ENCODE peak calls at places on chromosomes 1 and 21, in eight cellular contexts. S is prostate gland, O is PC-3, Q is IMR-90, E is stomach, V is uterus, U is heart right ventricle, H is right atrium auricular region. P is an unnamed sample.

GRCh38 chr1:106876384-106876783 is 180.1 kb upstream of the PRMT6 start:
- DNase-seq in O (no peak), E (no peak), H (no peak), S (no peak), Q (no peak), V (no peak), U (no peak), P (no peak)

GRCh38 chr1:93623875-93624274 is 57.8 kb downstream of the BCAR3 start:
- DNase-seq in O (peak; percentile 67), E (no peak), S (no peak), U (no peak), V (no peak), H (no peak), Q (peak; percentile 77), P (peak; percentile 78)

GRCh38 chr21:41958886-41959563 is 5.2 kb upstream of the C2CD2 start:
- DNase-seq in O (peak; percentile 94), E (no peak), S (no peak), H (no peak), Q (no peak), V (no peak), U (no peak), P (peak; percentile 88)

GRCh38 chr1:85572574-85572973 is 8.0 kb upstream of the CCN1 start:
- DNase-seq in Q (no peak), H (no peak), U (no peak), V (no peak), E (no peak), O (no peak), S (no peak), P (no peak)

GRCh38 chr21:23853796-23854379 is 1753.4 kb downstream of the MRPL39 start:
- DNase-seq in O (peak; percentile 63), E (no peak), U (no peak), S (no peak), H (no peak), Q (peak; percentile 31), V (no peak), P (no peak)

GRCh38 chr21:32364387-32364786 is 28.4 kb downstream of the URB1 start:
- DNase-seq in U (peak; percentile 37), H (no peak), Q (no peak), V (no peak), O (no peak), S (peak; percentile 70), E (peak; percentile 48), P (no peak)

GRCh38 chr1:151277249-151277648 is 4.8 kb upstream of the ZNF687 start:
- DNase-seq in V (no peak), O (no peak), E (no peak), Q (no peak), S (no peak), H (no peak), U (no peak), P (peak; percentile 12)

GRCh38 chr1:34060901-34061415 is 104.1 kb downstream of the CSMD2 start:
- DNase-seq in V (no peak), O (no peak), H (no peak), S (no peak), U (no peak), Q (no peak), E (no peak), P (no peak)

GRCh38 chr21:41147979-41148355 is 20.0 kb upstream of the BACE2 start:
- DNase-seq in H (no peak), O (no peak), U (no peak), S (no peak), E (no peak), V (no peak), Q (no peak), P (no peak)

GRCh38 chr1:217747156-217747769 is 116.1 kb downstream of the SPATA17 start:
- DNase-seq in Q (peak; percentile 41), U (no peak), E (no peak), V (no peak), O (peak; percentile 75), H (no peak), S (no peak), P (no peak)

GRCh38 chr1:38037481-38037939 is 9.1 kb downstream of the POU3F1 start:
- DNase-seq in E (no peak), O (peak; percentile 44), V (no peak), Q (no peak), S (no peak), U (no peak), H (no peak), P (no peak)

GRCh38 chr1:205568135-205568468 is 63.6 kb downstream of the CDK18 start:
- DNase-seq in H (no peak), U (no peak), Q (no peak), E (peak; percentile 26), S (no peak), O (no peak), V (no peak), P (no peak)
- H3K27me3 ChIP-seq in H (peaks cover 9% of the 10 kb centered on the region), U (peaks cover 76% of the 10 kb centered on the region), Q (peaks cover 80% of the 10 kb centered on the region), E (peaks cover 24% of the 10 kb centered on the region), S (no peaks in the 10 kb centered on the region), O (peaks cover 10% of the 10 kb centered on the region), V (no peaks in the 10 kb centered on the region), P (peaks cover 88% of the 10 kb centered on the region)

GRCh38 chr1:116489231-116489697 is 81.6 kb downstream of the CD58 start:
- DNase-seq in Q (peak; percentile 32), H (no peak), V (no peak), O (peak; percentile 95), U (no peak), E (peak; percentile 46), S (peak; percentile 84), P (peak; percentile 52)
- TF ChIP-seq CTCF in Q (no peak), H (no peak), V (no peak), O (no peak), U (no peak), E (no peak), S (no peak), P (no peak)

GRCh38 chr1:14940285-14940890 is 213.2 kb upstream of the TMEM51 start:
- DNase-seq in E (no peak), H (no peak), V (no peak), S (no peak), U (no peak), Q (no peak), O (no peak), P (no peak)
- H3K4me1 ChIP-seq in E (peaks cover 8% of the 10 kb centered on the region), H (peaks cover 6% of the 10 kb centered on the region), V (no peaks in the 10 kb centered on the region), S (peaks cover 12% of the 10 kb centered on the region), U (peaks cover 40% of the 10 kb centered on the region), Q (peaks cover 40% of the 10 kb centered on the region), O (no peaks in the 10 kb centered on the region), P (no peaks in the 10 kb centered on the region)

DNA sequence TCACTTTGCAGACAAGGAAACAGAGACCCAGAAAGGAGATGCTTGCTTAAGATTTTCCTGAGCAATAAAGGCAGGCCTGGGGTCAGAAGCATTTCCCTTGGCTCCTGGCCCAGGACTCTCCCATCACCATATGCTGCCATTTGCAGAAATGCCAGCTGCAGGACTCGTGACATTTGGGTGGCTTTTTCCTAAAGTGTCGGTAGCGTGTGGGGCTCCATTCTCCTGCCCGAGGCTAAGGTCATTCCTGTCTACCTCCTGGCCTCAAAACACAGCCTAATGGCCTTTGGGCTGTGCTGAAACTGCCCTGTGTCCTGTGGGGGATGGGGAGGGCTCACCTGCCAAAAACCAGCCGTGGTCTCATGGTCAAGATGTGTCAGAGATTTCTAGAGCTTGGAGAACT is 216.1 kb upstream of the EDN2 start:
- DNase-seq in E (no peak), V (no peak), H (no peak), O (no peak), Q (no peak), S (no peak), U (no peak), P (no peak)
- H3K27me3 ChIP-seq in E (no peaks in the 10 kb centered on the region), V (no peaks in the 10 kb centered on the region), H (no peaks in the 10 kb centered on the region), O (no peaks in the 10 kb centered on the region), Q (no peaks in the 10 kb centered on the region), S (no peaks in the 10 kb centered on the region), U (no peaks in the 10 kb centered on the region), P (peaks cover 5% of the 10 kb centered on the region)

GRCh38 chr1:212286437-212287131 is 1.4 kb downstream of the PPP2R5A start:
- DNase-seq in Q (peak; percentile 6), H (no peak), E (peak; percentile 58), V (no peak), O (peak; percentile 59), S (peak; percentile 40), U (no peak), P (no peak)

GRCh38 chr1:212285685-212286436 is 651 bp downstream of the PPP2R5A start:
- DNase-seq in V (peak; percentile 64), O (peak; percentile 68), H (no peak), E (peak; percentile 77), Q (peak; percentile 35), U (peak; percentile 67), S (peak; percentile 65), P (no peak)

GRCh38 chr1:212284332-212284743 is 872 bp upstream of the PPP2R5A start:
- DNase-seq in Q (peak; percentile 16), H (no peak), S (no peak), O (no peak), V (no peak), E (no peak), U (no peak), P (no peak)

GRCh38 chr1:212283741-212284140 is 1.5 kb upstream of the PPP2R5A start:
- DNase-seq in Q (no peak), S (no peak), V (no peak), H (no peak), O (peak; percentile 20), U (no peak), E (no peak), P (no peak)

DNA sequence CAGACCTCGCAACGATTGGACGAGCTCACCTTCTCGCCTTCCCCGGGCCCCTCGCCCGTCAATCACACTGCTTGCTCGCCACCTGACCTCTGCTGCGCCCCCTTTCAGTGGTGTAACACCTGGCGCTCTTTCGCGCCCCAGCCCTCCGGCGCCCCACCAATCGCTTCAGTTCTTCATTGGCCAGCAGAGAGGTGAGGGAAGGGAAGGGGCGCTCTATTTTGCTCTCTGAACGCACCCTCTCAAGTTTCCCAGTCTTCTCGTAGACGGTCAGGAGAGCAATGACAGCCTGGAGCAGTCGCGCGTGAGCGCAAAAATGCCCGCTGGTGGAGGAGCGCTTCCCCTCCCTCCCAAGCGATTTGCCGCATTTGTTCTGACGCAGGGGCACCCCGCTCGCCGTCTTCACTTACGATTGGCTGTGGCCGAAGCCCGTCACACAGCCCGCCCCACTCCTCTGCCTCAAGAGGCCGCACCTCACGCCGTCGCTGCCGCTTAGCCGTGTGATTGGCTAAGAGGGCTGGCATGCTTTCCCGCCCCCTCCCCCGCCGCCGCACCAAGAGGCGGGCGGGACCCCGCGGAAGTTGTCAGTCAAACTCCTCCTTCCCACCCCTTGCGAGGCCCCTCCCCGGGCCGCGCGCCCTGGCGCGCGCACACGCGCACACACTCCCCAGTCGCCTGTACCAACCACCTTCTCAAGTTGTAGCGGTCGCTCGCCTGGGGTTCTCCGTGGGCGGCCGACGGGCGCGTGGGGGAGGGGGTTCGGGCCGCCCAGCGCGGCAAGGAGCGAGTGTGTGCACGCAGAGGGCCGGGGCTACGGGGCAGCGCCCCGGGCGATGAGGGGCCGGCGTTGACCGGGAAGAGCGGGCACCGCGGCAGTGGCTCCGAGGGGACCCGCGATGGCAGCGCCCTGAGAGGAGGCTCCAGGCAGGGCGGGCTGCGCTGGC is at the start of gene PPP2R5A:
- DNase-seq in S (peak; percentile 99), V (peak; percentile 99), O (peak; percentile 100), Q (peak; percentile 99), H (peak; percentile 99), U (peak; percentile 99), E (peak; percentile 99), P (peak; percentile 97)
- TF ChIP-seq CTCF in S (no peak), V (peak; percentile 17), O (peak; percentile 65), Q (peak; percentile 3), H (no peak), U (peak; percentile 50), E (no peak), P (peak; percentile 37)

P was measured in foreskin keratinocyte.